ENCODE peak calls at places on chromosomes 13 and 19, in seven cellular contexts. A is esophagus squamous epithelium, I is IMR-90, F is uterus, Z is A549, X is Peyer's patch, U is endothelial cell of umbilical vein. N is an unnamed sample.

GRCh38 chr19:47720669-47721068 is 7.4 kb downstream of the EHD2 start:
- DNase-seq in A (no peak), I (no peak), F (no peak), Z (no peak), X (no peak), U (no peak), N (no peak)

GRCh38 chr13:91375119-91375729 is 23.2 kb upstream of the GPC5 start:
- DNase-seq in A (no peak), I (peak; percentile 8), F (no peak), Z (no peak), X (no peak), U (no peak), N (no peak)

GRCh38 chr13:51681037-51681678 is 96.9 kb downstream of the WDFY2 start:
- DNase-seq in A (no peak), I (peak; percentile 88), F (no peak), Z (no peak), X (no peak), U (no peak), N (no peak)

GRCh38 chr13:40169476-40169875 is 497.0 kb downstream of the FOXO1 start:
- DNase-seq in A (no peak), I (no peak), F (no peak), Z (no peak), X (no peak), U (no peak), N (no peak)

GRCh38 chr13:73922728-73923393 is 211.3 kb downstream of the KLF12 start:
- DNase-seq in A (no peak), I (peak; percentile 58), F (no peak), Z (no peak), X (no peak), U (no peak), N (no peak)

GRCh38 chr19:39372047-39372802 is 18.7 kb downstream of the PAF1 start:
- DNase-seq in A (no peak), I (peak; percentile 93), F (peak; percentile 87), Z (no peak), X (peak; percentile 72), U (peak; percentile 75), N (peak; percentile 93)

GRCh38 chr19:49879243-49879960 is 1.9 kb downstream of the TBC1D17 start:
- DNase-seq in A (no peak), I (no peak), F (peak; percentile 24), Z (no peak), X (no peak), U (no peak), N (no peak)

GRCh38 chr19:6133231-6133630 is 2.2 kb upstream of the ACSBG2 start:
- DNase-seq in A (no peak), I (no peak), F (no peak), Z (no peak), X (no peak), U (no peak), N (no peak)

GRCh38 chr13:36385471-36385870 is 39.3 kb upstream of the SPART start:
- DNase-seq in A (no peak), I (peak; percentile 15), F (no peak), Z (no peak), X (no peak), U (no peak), N (no peak)

GRCh38 chr19:54248016-54248601 is 5.5 kb upstream of the LILRA6 start:
- DNase-seq in A (no peak), I (peak; percentile 26), F (no peak), Z (no peak), X (peak; percentile 54), U (peak; percentile 75), N (peak; percentile 62)

GRCh38 chr19:16851031-16851712 is 22.0 kb downstream of the SIN3B start:
- DNase-seq in A (no peak), I (peak; percentile 77), F (no peak), Z (no peak), X (no peak), U (no peak), N (no peak)

GRCh38 chr19:16853066-16853465 is 23.9 kb downstream of the SIN3B start:
- DNase-seq in A (no peak), I (no peak), F (no peak), Z (no peak), X (no peak), U (no peak), N (no peak)

GRCh38 chr19:16849168-16849567 is 20.0 kb downstream of the SIN3B start:
- DNase-seq in A (no peak), I (peak; percentile 62), F (no peak), Z (no peak), X (no peak), U (no peak), N (no peak)

GRCh38 chr19:16847407-16847806 is 18.2 kb downstream of the SIN3B start:
- DNase-seq in A (no peak), I (no peak), F (no peak), Z (no peak), X (no peak), U (no peak), N (no peak)

DNA sequence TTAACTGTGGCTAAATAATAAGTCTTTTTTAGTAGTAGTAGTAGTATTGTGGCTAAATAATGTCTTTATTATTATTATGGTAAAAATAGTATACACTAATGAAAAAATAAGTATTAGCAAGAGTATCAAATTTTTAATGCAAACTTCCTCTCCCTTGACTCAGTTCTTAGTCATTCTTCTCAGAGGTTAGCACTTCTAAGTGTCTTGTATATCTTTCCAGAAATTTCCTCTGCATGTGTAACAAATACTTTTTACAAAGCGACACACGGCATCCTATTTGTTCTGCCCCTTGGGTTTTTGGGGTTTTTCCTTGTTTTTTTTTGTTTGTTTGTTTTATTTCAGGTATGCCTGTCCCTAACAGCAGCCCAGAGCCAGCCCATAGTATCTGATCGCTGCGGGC is 20.9 kb downstream of the SIN3B start:
- DNase-seq in A (no peak), I (peak; percentile 80), F (no peak), Z (no peak), X (no peak), U (no peak), N (no peak)
- H3K27ac ChIP-seq in A (no peak overlapping the region), I (peak overlapping the region; percentile 18), F (no peak overlapping the region), Z (no peak overlapping the region), X (no peak overlapping the region), U (no peak overlapping the region), N (no peak overlapping the region)

GRCh38 chr13:110432522-110432921 is 125.4 kb downstream of the COL4A2 start:
- DNase-seq in A (no peak), I (no peak), F (no peak), Z (no peak), X (no peak), U (no peak), N (no peak)

GRCh38 chr13:110431425-110431824 is 124.3 kb downstream of the COL4A2 start:
- DNase-seq in A (no peak), I (no peak), F (no peak), Z (no peak), X (no peak), U (no peak), N (no peak)

GRCh38 chr13:110434629-110435028 is 126.9 kb downstream of the RAB20 start:
- DNase-seq in A (no peak), I (no peak), F (no peak), Z (no peak), X (no peak), U (no peak), N (no peak)

GRCh38 chr13:110431851-110432294 is 124.8 kb downstream of the COL4A2 start:
- DNase-seq in A (no peak), I (no peak), F (no peak), Z (no peak), X (no peak), U (no peak), N (no peak)

GRCh38 chr13:110433014-110433413 is 125.9 kb downstream of the COL4A2 start:
- DNase-seq in A (no peak), I (no peak), F (no peak), Z (no peak), X (no peak), U (peak; percentile 74), N (no peak)
- TF ChIP-seq POLR2A in A (no peak), I (no peak), F (no peak), Z (no peak), X (no peak), U (peak; percentile 33), N (no peak)

DNA sequence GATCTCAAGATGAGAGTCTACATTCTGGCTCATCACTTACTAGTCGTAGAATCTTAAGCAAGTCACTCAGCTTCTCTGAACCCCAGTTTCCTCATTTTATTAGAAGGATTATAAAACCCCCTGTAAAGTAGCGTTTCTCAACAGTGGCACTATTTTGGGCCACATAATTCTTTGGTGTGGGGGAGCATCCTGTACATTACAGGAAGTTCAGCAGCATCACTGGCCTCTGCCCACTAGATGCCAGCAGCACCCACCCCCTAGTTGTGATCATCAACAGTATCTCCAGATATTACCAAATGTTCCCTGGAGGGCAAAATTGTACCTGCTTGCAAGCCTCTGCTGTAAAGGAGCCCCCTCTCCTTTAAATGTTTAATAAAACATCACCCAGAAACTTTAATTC is 22.6 kb downstream of the STARD13 start:
- DNase-seq in A (no peak), I (no peak), F (no peak), Z (no peak), X (no peak), U (no peak), N (no peak)
- TF ChIP-seq CTCF in A (no peak), I (peak; percentile 20), F (no peak), Z (no peak), X (no peak), U (no peak), N (no peak)

DNA sequence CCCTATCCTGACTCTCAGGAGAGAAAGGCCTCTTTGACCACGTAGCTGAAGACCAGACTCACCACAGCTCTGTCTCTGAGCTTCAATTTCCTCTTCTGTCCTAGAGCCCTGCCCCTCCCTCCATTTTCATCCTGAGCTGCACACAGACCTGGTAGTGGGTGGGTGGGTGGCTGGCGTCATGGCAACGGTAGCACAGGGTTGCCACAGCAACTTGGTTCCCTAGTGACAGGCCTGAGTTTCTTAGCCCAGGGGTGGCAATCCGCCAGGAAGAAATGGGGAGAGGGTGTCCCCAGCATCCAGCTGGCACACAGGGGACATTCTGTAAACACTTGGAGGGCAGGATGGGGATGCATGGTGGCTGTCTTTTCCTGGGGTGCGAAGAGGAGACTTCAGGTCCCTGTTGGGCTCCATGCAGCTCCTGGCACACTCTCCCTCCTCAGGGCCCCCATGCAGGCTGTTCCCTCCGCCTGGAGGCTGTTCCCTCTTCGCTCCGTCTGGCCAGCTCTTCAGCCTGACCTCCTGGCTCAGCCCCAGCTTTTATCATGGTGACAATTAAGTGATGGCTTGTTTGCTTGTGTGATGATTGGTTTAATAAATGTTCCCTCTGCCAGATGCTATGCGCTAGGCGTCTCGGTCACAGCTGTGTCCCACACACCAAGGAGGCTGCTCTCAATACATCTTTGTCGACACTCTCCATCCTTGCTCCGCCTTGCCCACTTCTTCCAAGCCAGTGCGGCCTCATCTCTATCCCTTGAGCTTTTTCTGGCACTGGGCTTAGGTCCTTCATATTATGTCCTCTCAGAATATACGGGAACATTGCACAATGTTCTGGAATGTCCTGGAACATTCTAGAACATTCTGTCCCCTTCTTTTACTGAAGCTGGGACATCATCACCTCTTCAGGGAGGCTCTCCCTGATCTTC is 7.4 kb upstream of the KLHL26 start:
- DNase-seq in A (no peak), I (no peak), F (peak; percentile 46), Z (no peak), X (peak; percentile 57), U (no peak), N (peak; percentile 69)
- H3K27ac ChIP-seq in A (peak overlapping the region; percentile 56), I (no peak overlapping the region), F (no peak overlapping the region), Z (peak overlapping the region; percentile 44), X (no peak overlapping the region), U (no peak overlapping the region), N (peak overlapping the region; percentile 49)